ENCODE peak calls at places on chromosomes 4 and X, in four cellular contexts. P, V, B and M are unnamed samples. For H3K4me1, the result is how much of the 10 kb centered on the place peaks cover.

GRCh38 chr4:336099-336892 is 1.3 kb upstream of the ZNF141 start:
- DNase-seq in P (no peak), V (peak), B (no peak), M (no peak)

GRCh38 chr4:3365326-3365725 is 72.5 kb downstream of the RGS12 start:
- DNase-seq in P (no peak), V (no peak), B (no peak), M (no peak)

GRCh38 chrX:103754401-103754800 is 22.2 kb upstream of the PLP1 start:
- DNase-seq in P (no peak), V (no peak), B (no peak), M (no peak)

GRCh38 chr4:3792813-3793212 is 26.6 kb downstream of the ADRA2C start:
- DNase-seq in P (no peak), V (no peak), B (no peak), M (no peak)

GRCh38 chr4:10157478-10158354 is 41.1 kb upstream of the WDR1 start:
- DNase-seq in P (peak), V (peak), B (peak), M (peak)

GRCh38 chrX:151633157-151633556 is 62.1 kb upstream of the PRRG3 start:
- DNase-seq in P (no peak), V (no peak), B (no peak), M (no peak)

GRCh38 chr4:125714845-125715244 is 400.1 kb downstream of the FAT4 start:
- DNase-seq in P (no peak), V (no peak), B (no peak), M (no peak)

GRCh38 chr4:103144926-103145325 is 45.3 kb upstream of the BDH2 start:
- DNase-seq in P (no peak), V (no peak), B (no peak), M (no peak)

GRCh38 chrX:53190363-53190960 is 34.5 kb downstream of the KDM5C start:
- DNase-seq in P (peak), V (no peak), B (no peak), M (no peak)

GRCh38 chr4:54185871-54186270 is 43.2 kb upstream of the PDGFRA start:
- DNase-seq in P (no peak), V (no peak), B (no peak), M (no peak)

GRCh38 chrX:129777218-129777768 is 2.5 kb upstream of the SASH3 start:
- DNase-seq in P (peak), V (no peak), B (peak), M (peak)

GRCh38 chr4:72352746-72353145 is 216.3 kb downstream of the ADAMTS3 start:
- DNase-seq in P (no peak), V (no peak), B (peak), M (no peak)

GRCh38 chrX:41449615-41450014 is 2.5 kb downstream of the NYX start:
- DNase-seq in P (peak), V (no peak), B (peak), M (peak)

GRCh38 chrX:17836830-17837229 is 24.3 kb downstream of the RAI2 start:
- DNase-seq in P (no peak), V (no peak), B (no peak), M (no peak)

GRCh38 chr4:39621582-39621981 is 17.1 kb downstream of the SMIM14 start:
- DNase-seq in P (no peak), V (no peak), B (peak), M (peak)

GRCh38 chr4:20323991-20324390 is 72.3 kb downstream of the SLIT2 start:
- DNase-seq in P (no peak), V (no peak), B (no peak), M (no peak)

GRCh38 chr4:37157403-37158167 is 87.0 kb upstream of the NWD2 start:
- DNase-seq in P (no peak), V (no peak), B (no peak), M (no peak)

GRCh38 chr4:15482842-15483241 is 13.2 kb downstream of the CC2D2A start:
- DNase-seq in P (no peak), V (no peak), B (no peak), M (no peak)

GRCh38 chr4:139762715-139763114 is 97.1 kb downstream of the MGST2 start:
- DNase-seq in P (no peak), V (no peak), B (no peak), M (peak)

GRCh38 chr4:41362647-41363383 is 106.1 kb downstream of the UCHL1 start:
- DNase-seq in P (no peak), V (no peak), B (no peak), M (no peak)

GRCh38 chr4:108166441-108167315 is 2.1 kb downstream of the LEF1 start:
- DNase-seq in P (peak), V (peak), B (peak), M (no peak)

GRCh38 chr4:108170729-108171540 is 2.2 kb upstream of the LEF1 start:
- DNase-seq in P (no peak), V (peak), B (no peak), M (peak)

GRCh38 chr4:108168213-108168671 is 490 bp downstream of the LEF1 start:
- DNase-seq in P (no peak), V (peak), B (no peak), M (peak)

GRCh38 chr4:108169639-108170038 is 907 bp upstream of the LEF1 start:
- DNase-seq in P (no peak), V (no peak), B (no peak), M (no peak)

DNA sequence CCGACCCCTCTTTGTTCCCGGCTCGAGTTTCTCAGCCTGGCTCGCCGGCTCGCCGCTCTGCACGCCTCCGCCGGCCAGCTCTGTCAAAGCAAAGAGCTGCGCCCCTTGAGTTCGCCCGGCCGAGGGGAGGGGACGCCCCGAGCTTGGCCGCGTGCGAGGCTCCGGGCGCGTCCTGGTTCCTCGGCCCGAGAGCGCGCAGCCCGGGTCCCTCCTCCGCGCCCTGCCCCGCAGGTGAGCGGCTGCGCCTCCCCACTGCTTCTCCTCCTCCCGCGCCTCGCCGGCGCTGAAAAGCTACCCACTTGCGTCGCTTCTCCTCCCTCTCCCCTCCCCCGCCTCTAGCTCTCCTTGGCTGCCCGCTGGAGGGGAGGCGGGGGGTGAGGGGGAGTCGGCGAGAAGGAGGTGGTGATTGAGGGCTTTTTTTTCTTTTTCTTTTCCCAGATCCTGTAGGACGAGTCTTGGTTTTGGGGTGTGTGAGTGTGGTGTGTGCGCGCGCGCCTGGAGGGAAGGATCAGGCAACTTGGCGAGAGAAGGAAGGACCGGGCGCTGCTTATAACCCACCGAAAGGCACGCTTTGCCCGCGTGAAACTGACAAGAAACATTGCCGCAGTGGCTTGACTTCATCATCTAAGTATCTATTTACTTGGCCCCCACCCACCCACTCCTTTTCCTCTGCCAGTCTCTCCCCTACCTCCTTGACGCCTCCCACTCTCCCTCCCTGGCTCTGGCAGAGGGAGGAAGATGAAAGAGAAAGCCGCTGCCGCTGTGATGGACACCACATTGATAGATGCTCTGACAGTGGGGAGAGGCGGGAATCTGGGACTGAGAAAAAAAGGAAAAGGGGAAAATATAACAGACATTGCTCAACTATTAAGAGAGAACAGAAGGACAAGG is at the start of gene LEF1:
- DNase-seq in P (peak), V (peak), B (peak), M (peak)
- H3K4me1 ChIP-seq in P (half or more), V (under half), B (under half), M (under half)

GRCh38 chrX:46588263-46588662 is 14.7 kb downstream of the CHST7 start:
- DNase-seq in P (peak), V (no peak), B (peak), M (peak)
- H3K4me1 ChIP-seq in P (under half), V (under half), B (under half), M (under half)

GRCh38 chr4:87033902-87034301 is 99.1 kb downstream of the AFF1 start:
- DNase-seq in P (no peak), V (no peak), B (no peak), M (peak)
- H3K4me1 ChIP-seq in P (half or more), V (half or more), B (under half), M (half or more)

DNA sequence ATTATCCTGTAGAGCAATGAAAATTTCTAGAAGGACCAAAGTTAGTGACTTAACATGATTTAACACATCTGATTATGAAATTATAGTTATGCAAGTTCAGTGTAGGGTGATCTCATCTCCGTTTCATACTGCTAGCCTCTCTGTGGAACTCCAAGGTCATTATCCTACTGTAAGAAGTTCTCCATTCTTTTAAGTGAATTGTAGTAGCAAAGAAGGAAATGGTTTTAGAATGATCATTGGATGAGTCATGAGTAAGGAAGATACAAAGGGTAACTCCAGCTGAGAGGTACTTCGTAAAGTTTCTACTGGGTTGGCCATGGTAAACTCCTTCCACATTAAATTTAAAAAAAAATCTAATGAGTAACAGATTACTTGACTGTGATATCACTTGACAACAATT is 215.0 kb upstream of the GIMD1 start:
- DNase-seq in P (no peak), V (no peak), B (peak), M (peak)
- H3K4me1 ChIP-seq in P (under half), V (under half), B (half or more), M (half or more)

GRCh38 chr4:128565054-128565453 is 244.4 kb upstream of the JADE1 start:
- DNase-seq in P (no peak), V (no peak), B (no peak), M (no peak)

GRCh38 chr4:128566688-128567087 is 242.8 kb upstream of the JADE1 start:
- DNase-seq in P (no peak), V (no peak), B (peak), M (peak)

GRCh38 chr4:128560754-128561495 is 248.6 kb upstream of the JADE1 start:
- DNase-seq in P (no peak), V (no peak), B (no peak), M (no peak)

GRCh38 chr4:128570380-128570779 is 239.1 kb upstream of the JADE1 start:
- DNase-seq in P (no peak), V (no peak), B (peak), M (peak)

DNA sequence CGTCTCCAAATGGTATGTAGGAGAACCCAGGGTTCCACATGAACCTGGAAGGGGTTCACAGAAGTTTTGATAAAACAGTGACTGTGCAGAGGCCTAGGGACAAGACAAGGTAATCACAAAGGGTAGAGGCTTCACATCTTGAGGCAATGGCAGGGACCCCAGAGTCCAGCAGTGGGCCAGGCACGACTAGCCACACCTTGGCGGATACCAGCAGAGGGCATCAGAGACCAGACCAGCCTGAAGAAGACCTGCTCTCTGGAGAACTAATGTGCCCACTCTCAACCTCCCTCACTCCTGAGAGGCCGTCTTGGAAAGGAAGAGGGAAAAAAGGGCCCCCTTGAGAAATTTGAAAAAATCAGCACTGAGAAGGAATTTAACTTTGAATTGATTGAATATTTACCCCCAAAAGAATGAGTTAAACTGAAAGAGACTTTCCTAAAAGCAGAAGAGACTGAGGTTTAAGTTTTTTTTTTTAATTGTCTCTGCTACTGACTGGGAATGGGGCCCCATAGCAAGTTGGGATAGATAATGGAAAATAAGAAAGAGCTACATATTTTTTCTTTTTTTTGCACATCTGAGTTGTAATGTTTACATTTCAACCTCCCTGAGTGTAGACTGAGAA is 243.8 kb upstream of the JADE1 start:
- DNase-seq in P (peak), V (peak), B (peak), M (peak)
- H3K4me1 ChIP-seq in P (under half), V (under half), B (under half), M (under half)

GRCh38 chr4:121790976-121791375 is 10.1 kb upstream of the EXOSC9 start:
- DNase-seq in P (no peak), V (no peak), B (no peak), M (no peak)
- H3K4me1 ChIP-seq in P (under half), V (under half), B (under half), M (under half)